ENCODE peak calls at places on chromosomes 3 and 15, in six cellular contexts. F is NCI-H774, Y is AG09319, G is fibroblast of lung, T is mesendoderm, K is SHP77. D is an unnamed sample.

GRCh38 chr3:169895037-169895436 is 16.3 kb upstream of the SAMD7 start:
- DNase-seq in T (no peak), Y (no peak), G (no peak), F (no peak), K (no peak), D (no peak)

GRCh38 chr15:85947936-85948335 is 131.7 kb upstream of the AGBL1 start:
- DNase-seq in G (no peak), Y (no peak), K (no peak), T (no peak), F (no peak), D (no peak)

GRCh38 chr3:181609156-181609767 is 102.5 kb upstream of the SOX2 start:
- DNase-seq in Y (no peak), F (no peak), K (no peak), G (no peak), T (peak), D (no peak)

GRCh38 chr15:52912172-52912571 is 122.0 kb upstream of the ONECUT1 start:
- DNase-seq in G (no peak), K (no peak), F (no peak), Y (no peak), T (peak), D (no peak)

GRCh38 chr3:196227629-196228493 is 11.5 kb downstream of the SLC51A start:
- DNase-seq in F (no peak), Y (peak), T (peak), G (peak), K (no peak), D (no peak)

GRCh38 chr3:119289371-119289770 is 4.8 kb upstream of the ARHGAP31 start:
- DNase-seq in K (no peak), T (no peak), F (no peak), G (no peak), Y (no peak), D (no peak)

GRCh38 chr15:63374686-63375520 is 6.7 kb downstream of the CA12 start:
- DNase-seq in Y (no peak), G (peak), T (no peak), F (no peak), K (no peak), D (peak)

GRCh38 chr3:49723631-49724551 is at the start of gene GMPPB:
- DNase-seq in G (peak), F (peak), K (peak), Y (peak), T (peak), D (peak)

GRCh38 chr15:73317651-73318462 is 50.9 kb downstream of the HCN4 start:
- DNase-seq in T (no peak), Y (no peak), F (no peak), K (peak), G (no peak), D (no peak)

GRCh38 chr3:166013073-166013679 is 176.0 kb upstream of the BCHE start:
- DNase-seq in G (peak), T (peak), Y (no peak), F (no peak), K (peak), D (peak)

GRCh38 chr3:197501879-197502620 is 53.7 kb downstream of the BDH1 start:
- DNase-seq in K (peak), T (peak), F (peak), Y (no peak), G (peak), D (peak)

GRCh38 chr3:157104928-157105652 is 54.9 kb downstream of the CCNL1 start:
- DNase-seq in F (peak), G (no peak), K (no peak), T (peak), Y (no peak), D (no peak)

GRCh38 chr15:84953136-84953535 is 28.5 kb upstream of the PDE8A start:
- DNase-seq in T (no peak), Y (no peak), F (no peak), K (no peak), G (peak), D (no peak)